ENCODE peak calls at places on chromosomes 16 and 17, in five cellular contexts. One of them, this sample, is unnamed. For H3K4me1, the result is how much of the 10 kb centered on the place peaks cover.

GRCh38 chr16:10728035-10728462 is 15.6 kb upstream of the NUBP1 start:
- DNase-seq in Peyer's patch: no peak
- DNase-seq in tibial nerve: no peak
- DNase-seq in right cardiac atrium: no peak
- DNase-seq in fibroblast of lung: no peak
- DNase-seq in this sample: no peak

GRCh38 chr16:679808-680624 is at the start of gene STUB1:
- DNase-seq in Peyer's patch: peak
- DNase-seq in tibial nerve: peak
- DNase-seq in right cardiac atrium: peak
- DNase-seq in fibroblast of lung: peak
- DNase-seq in this sample: peak

GRCh38 chr17:65230040-65230439 is 92.9 kb downstream of the RGS9 start:
- DNase-seq in Peyer's patch: no peak
- DNase-seq in tibial nerve: no peak
- DNase-seq in right cardiac atrium: no peak
- DNase-seq in fibroblast of lung: no peak
- DNase-seq in this sample: no peak

GRCh38 chr16:78961464-78961863 is 639.1 kb downstream of the MAF start:
- DNase-seq in Peyer's patch: no peak
- DNase-seq in tibial nerve: no peak
- DNase-seq in right cardiac atrium: no peak
- DNase-seq in fibroblast of lung: no peak
- DNase-seq in this sample: no peak

GRCh38 chr17:65220732-65221131 is 83.6 kb downstream of the RGS9 start:
- DNase-seq in Peyer's patch: no peak
- DNase-seq in tibial nerve: no peak
- DNase-seq in right cardiac atrium: no peak
- DNase-seq in fibroblast of lung: no peak
- DNase-seq in this sample: no peak

GRCh38 chr17:34721326-34721725 is 141.9 kb downstream of the TMEM132E start:
- DNase-seq in Peyer's patch: no peak
- DNase-seq in tibial nerve: no peak
- DNase-seq in right cardiac atrium: no peak
- DNase-seq in fibroblast of lung: no peak
- DNase-seq in this sample: no peak

GRCh38 chr16:86044881-86045600 is 146.1 kb downstream of the IRF8 start:
- DNase-seq in Peyer's patch: peak
- DNase-seq in tibial nerve: no peak
- DNase-seq in right cardiac atrium: no peak
- DNase-seq in fibroblast of lung: no peak
- DNase-seq in this sample: no peak

GRCh38 chr17:31691251-31691905 is 167.7 kb downstream of the COPRS start:
- DNase-seq in Peyer's patch: no peak
- DNase-seq in tibial nerve: no peak
- DNase-seq in right cardiac atrium: no peak
- DNase-seq in fibroblast of lung: no peak
- DNase-seq in this sample: no peak

GRCh38 chr16:11615756-11616447 is 29.2 kb upstream of the LITAF start:
- DNase-seq in Peyer's patch: no peak
- DNase-seq in tibial nerve: no peak
- DNase-seq in right cardiac atrium: no peak
- DNase-seq in fibroblast of lung: no peak
- DNase-seq in this sample: peak

GRCh38 chr17:50161023-50161910 is 4.5 kb upstream of the SGCA start:
- DNase-seq in Peyer's patch: peak
- DNase-seq in tibial nerve: peak
- DNase-seq in right cardiac atrium: peak
- DNase-seq in fibroblast of lung: peak
- DNase-seq in this sample: peak

GRCh38 chr16:55941552-55941951 is 66.4 kb upstream of the CES5A start:
- DNase-seq in Peyer's patch: no peak
- DNase-seq in tibial nerve: no peak
- DNase-seq in right cardiac atrium: no peak
- DNase-seq in fibroblast of lung: no peak
- DNase-seq in this sample: no peak

GRCh38 chr17:82879241-82879640 is 39.4 kb upstream of the ZNF750 start:
- DNase-seq in Peyer's patch: no peak
- DNase-seq in tibial nerve: no peak
- DNase-seq in right cardiac atrium: no peak
- DNase-seq in fibroblast of lung: no peak
- DNase-seq in this sample: no peak

GRCh38 chr17:1532836-1533602 is 16.6 kb upstream of the INPP5K start:
- DNase-seq in Peyer's patch: peak
- DNase-seq in tibial nerve: no peak
- DNase-seq in right cardiac atrium: no peak
- DNase-seq in fibroblast of lung: peak
- DNase-seq in this sample: no peak

GRCh38 chr17:80201446-80201845 is 18.7 kb downstream of the SGSH start:
- DNase-seq in Peyer's patch: no peak
- DNase-seq in tibial nerve: no peak
- DNase-seq in right cardiac atrium: no peak
- DNase-seq in fibroblast of lung: no peak
- DNase-seq in this sample: no peak

GRCh38 chr16:84774810-84775209 is 45.0 kb upstream of the CRISPLD2 start:
- DNase-seq in Peyer's patch: no peak
- DNase-seq in tibial nerve: peak
- DNase-seq in right cardiac atrium: no peak
- DNase-seq in fibroblast of lung: peak
- DNase-seq in this sample: no peak

GRCh38 chr17:72123964-72124791 is 3.4 kb downstream of the SOX9 start:
- DNase-seq in Peyer's patch: no peak
- DNase-seq in tibial nerve: no peak
- DNase-seq in right cardiac atrium: no peak
- DNase-seq in fibroblast of lung: no peak
- DNase-seq in this sample: no peak

GRCh38 chr16:3243882-3244281 is 8.9 kb upstream of the ZNF200 start:
- DNase-seq in Peyer's patch: no peak
- DNase-seq in tibial nerve: no peak
- DNase-seq in right cardiac atrium: no peak
- DNase-seq in fibroblast of lung: no peak
- DNase-seq in this sample: no peak

GRCh38 chr16:82655315-82655714 is 28.5 kb downstream of the CDH13 start:
- DNase-seq in Peyer's patch: peak
- DNase-seq in tibial nerve: no peak
- DNase-seq in right cardiac atrium: no peak
- DNase-seq in fibroblast of lung: peak
- DNase-seq in this sample: peak

GRCh38 chr17:40538019-40538935 is 27.0 kb downstream of the CCR7 start:
- DNase-seq in Peyer's patch: no peak
- DNase-seq in tibial nerve: no peak
- DNase-seq in right cardiac atrium: peak
- DNase-seq in fibroblast of lung: no peak
- DNase-seq in this sample: no peak

GRCh38 chr16:4626396-4626795 is 1.8 kb downstream of the MGRN1 start:
- DNase-seq in Peyer's patch: no peak
- DNase-seq in tibial nerve: no peak
- DNase-seq in right cardiac atrium: no peak
- DNase-seq in fibroblast of lung: no peak
- DNase-seq in this sample: no peak

GRCh38 chr17:76142044-76143041 is 1.3 kb upstream of the FOXJ1 start:
- DNase-seq in Peyer's patch: no peak
- DNase-seq in tibial nerve: no peak
- DNase-seq in right cardiac atrium: no peak
- DNase-seq in fibroblast of lung: no peak
- DNase-seq in this sample: no peak

GRCh38 chr17:3798273-3799180 is 2.5 kb downstream of the ITGAE start:
- DNase-seq in Peyer's patch: peak
- DNase-seq in tibial nerve: no peak
- DNase-seq in right cardiac atrium: no peak
- DNase-seq in fibroblast of lung: no peak
- DNase-seq in this sample: no peak

GRCh38 chr17:3796110-3796821 is 4.7 kb downstream of the ITGAE start:
- DNase-seq in Peyer's patch: peak
- DNase-seq in tibial nerve: no peak
- DNase-seq in right cardiac atrium: no peak
- DNase-seq in fibroblast of lung: no peak
- DNase-seq in this sample: no peak

GRCh38 chr17:3795758-3796102 is 5.3 kb downstream of the ITGAE start:
- DNase-seq in Peyer's patch: no peak
- DNase-seq in tibial nerve: no peak
- DNase-seq in right cardiac atrium: no peak
- DNase-seq in fibroblast of lung: no peak
- DNase-seq in this sample: no peak

GRCh38 chr17:3794890-3795757 is 5.9 kb downstream of the ITGAE start:
- DNase-seq in Peyer's patch: peak
- DNase-seq in tibial nerve: no peak
- DNase-seq in right cardiac atrium: no peak
- DNase-seq in fibroblast of lung: no peak
- DNase-seq in this sample: peak

DNA sequence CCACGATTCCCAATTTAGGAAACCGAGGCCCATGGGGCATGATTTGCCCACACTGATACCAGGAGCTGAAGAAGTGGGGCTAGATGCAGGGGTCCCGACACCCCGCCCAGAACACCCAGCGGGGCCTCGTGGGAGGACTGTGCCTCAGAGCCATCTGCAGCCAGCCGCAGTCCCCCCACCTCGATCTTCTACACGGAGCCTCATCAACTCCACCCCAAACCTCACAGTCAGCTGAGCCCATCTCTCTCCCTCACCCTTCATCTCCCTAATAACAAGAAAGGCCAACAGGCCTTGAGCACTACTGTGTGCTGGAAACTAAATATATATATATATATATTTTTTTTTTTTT is 4.2 kb downstream of the ITGAE start:
- DNase-seq in Peyer's patch: peak
- DNase-seq in tibial nerve: no peak
- DNase-seq in right cardiac atrium: no peak
- DNase-seq in fibroblast of lung: no peak
- DNase-seq in this sample: no peak
- H3K4me1 ChIP-seq in Peyer's patch: under half
- H3K4me1 ChIP-seq in tibial nerve: under half
- H3K4me1 ChIP-seq in right cardiac atrium: under half
- H3K4me1 ChIP-seq in fibroblast of lung: under half
- H3K4me1 ChIP-seq in this sample: under half

DNA sequence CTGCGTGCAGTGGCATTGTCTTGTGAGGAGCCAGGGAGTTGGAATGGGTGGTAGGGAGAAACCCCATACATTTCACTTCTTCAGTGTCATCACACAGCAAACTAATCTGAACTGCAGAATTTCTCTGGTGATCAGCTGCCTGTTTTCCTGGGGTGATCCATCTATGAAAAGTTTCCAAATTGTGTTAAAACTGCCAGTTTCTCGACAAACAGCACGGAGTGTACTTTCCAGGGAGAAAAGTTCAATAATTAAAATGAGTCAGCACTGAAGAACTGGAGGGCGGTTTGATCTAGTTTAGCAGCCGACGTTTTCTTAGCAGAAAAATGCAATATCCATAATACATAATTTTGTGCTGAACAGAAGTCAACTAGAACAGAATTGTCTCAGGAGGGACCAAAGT is 448.6 kb downstream of the CA10 start:
- DNase-seq in Peyer's patch: no peak
- DNase-seq in tibial nerve: peak
- DNase-seq in right cardiac atrium: no peak
- DNase-seq in fibroblast of lung: no peak
- DNase-seq in this sample: no peak
- H3K27ac ChIP-seq in Peyer's patch: no peak
- H3K27ac ChIP-seq in tibial nerve: no peak
- H3K27ac ChIP-seq in right cardiac atrium: peak
- H3K27ac ChIP-seq in fibroblast of lung: no peak
- H3K27ac ChIP-seq in this sample: no peak

GRCh38 chr16:58414938-58415451 is 22.7 kb downstream of the GINS3 start:
- DNase-seq in Peyer's patch: no peak
- DNase-seq in tibial nerve: no peak
- DNase-seq in right cardiac atrium: no peak
- DNase-seq in fibroblast of lung: no peak
- DNase-seq in this sample: no peak
- H3K4me1 ChIP-seq in Peyer's patch: under half
- H3K4me1 ChIP-seq in tibial nerve: under half
- H3K4me1 ChIP-seq in right cardiac atrium: under half
- H3K4me1 ChIP-seq in fibroblast of lung: under half
- H3K4me1 ChIP-seq in this sample: under half

GRCh38 chr17:37828313-37829124 is 83.7 kb upstream of the HNF1B start:
- DNase-seq in Peyer's patch: no peak
- DNase-seq in tibial nerve: no peak
- DNase-seq in right cardiac atrium: no peak
- DNase-seq in fibroblast of lung: peak
- DNase-seq in this sample: peak
- H3K27ac ChIP-seq in Peyer's patch: no peak
- H3K27ac ChIP-seq in tibial nerve: no peak
- H3K27ac ChIP-seq in right cardiac atrium: no peak
- H3K27ac ChIP-seq in fibroblast of lung: no peak
- H3K27ac ChIP-seq in this sample: peak